ENCODE peak calls at places on chromosomes 16 and 17, in ten cellular contexts. C is GM23248, T is GM23338, D is PC-9, X is OCI-LY7, V is fibroblast of lung, A is DND-41, S is mammary epithelial cell, U is HCT116, H is IMR-90. K is an unnamed sample. For H4K20me1, the result is how much of the 10 kb centered on the place peaks cover.

GRCh38 chr17:19719365-19720209 is 3.2 kb upstream of the SLC47A2 start:
- DNase-seq in C (peak), T (no peak), D (peak), X (no peak), V (no peak), A (no peak), S (peak), U (no peak), H (no peak), K (peak)

GRCh38 chr16:85293899-85294642 is 181.8 kb upstream of the CIBAR2 start:
- DNase-seq in C (no peak), T (no peak), D (no peak), X (no peak), V (peak), A (no peak), S (no peak), U (no peak), H (no peak), K (no peak)

GRCh38 chr17:65366102-65366844 is 195.2 kb downstream of the AXIN2 start:
- DNase-seq in C (no peak), T (no peak), D (no peak), X (no peak), V (no peak), A (no peak), S (no peak), U (no peak), H (no peak), K (no peak)

GRCh38 chr17:77892469-77893143 is 65.9 kb upstream of the TNRC6C start:
- DNase-seq in C (no peak), T (peak), D (no peak), X (no peak), V (no peak), A (peak), S (no peak), U (peak), H (no peak), K (peak)

GRCh38 chr17:82956146-82956725 is 116.4 kb upstream of the ZNF750 start:
- DNase-seq in C (no peak), T (no peak), D (no peak), X (no peak), V (no peak), A (no peak), S (no peak), U (no peak), H (no peak), K (no peak)

GRCh38 chr16:19898924-19899604 is 14.4 kb upstream of the GPRC5B start:
- DNase-seq in C (peak), T (peak), D (peak), X (peak), V (peak), A (peak), S (peak), U (peak), H (peak), K (peak)

GRCh38 chr17:40526668-40527067 is 25.2 kb upstream of the TNS4 start:
- DNase-seq in C (peak), T (no peak), D (peak), X (no peak), V (peak), A (no peak), S (no peak), U (no peak), H (no peak), K (no peak)

GRCh38 chr17:28725660-28726395 is at the start of gene TLCD1:
- DNase-seq in C (peak), T (peak), D (peak), X (peak), V (peak), A (peak), S (peak), U (no peak), H (peak), K (peak)

GRCh38 chr16:20875358-20875656 is 24.9 kb downstream of the DCUN1D3 start:
- DNase-seq in C (no peak), T (no peak), D (no peak), X (peak), V (no peak), A (no peak), S (no peak), U (no peak), H (no peak), K (no peak)

GRCh38 chr17:82281502-82282238 is 8.2 kb upstream of the CSNK1D start:
- DNase-seq in C (peak), T (no peak), D (peak), X (no peak), V (no peak), A (no peak), S (peak), U (peak), H (peak), K (peak)

GRCh38 chr17:38619937-38620550 is 14.3 kb upstream of the SRCIN1 start:
- DNase-seq in C (no peak), T (peak), D (no peak), X (no peak), V (no peak), A (no peak), S (no peak), U (no peak), H (no peak), K (no peak)

GRCh38 chr16:50007744-50008143 is 17.3 kb upstream of the CNEP1R1 start:
- DNase-seq in C (no peak), T (no peak), D (no peak), X (no peak), V (no peak), A (no peak), S (no peak), U (no peak), H (no peak), K (no peak)

GRCh38 chr17:6927290-6927844 is 68.5 kb upstream of the ALOX12 start:
- DNase-seq in C (peak), T (no peak), D (peak), X (no peak), V (peak), A (no peak), S (peak), U (no peak), H (peak), K (peak)

GRCh38 chr16:12171706-12172105 is 195.2 kb downstream of the SNX29 start:
- DNase-seq in C (no peak), T (no peak), D (no peak), X (no peak), V (no peak), A (no peak), S (no peak), U (no peak), H (no peak), K (no peak)

GRCh38 chr16:75074920-75075687 is 41.5 kb downstream of the LDHD start:
- DNase-seq in C (no peak), T (no peak), D (no peak), X (peak), V (no peak), A (peak), S (no peak), U (no peak), H (no peak), K (no peak)

GRCh38 chr16:75527825-75528299 is 8.0 kb downstream of the CHST5 start:
- DNase-seq in C (no peak), T (no peak), D (no peak), X (no peak), V (no peak), A (no peak), S (no peak), U (no peak), H (no peak), K (no peak)

GRCh38 chr16:3951861-3952332 is 71.4 kb upstream of the CREBBP start:
- DNase-seq in C (peak), T (no peak), D (no peak), X (no peak), V (peak), A (no peak), S (no peak), U (no peak), H (peak), K (no peak)

GRCh38 chr16:88667496-88667895 is 4.6 kb upstream of the MVD start:
- DNase-seq in C (no peak), T (no peak), D (no peak), X (no peak), V (no peak), A (no peak), S (no peak), U (no peak), H (no peak), K (no peak)

GRCh38 chr16:30417447-30418349 is 10.3 kb downstream of the ZNF771 start:
- DNase-seq in C (peak), T (peak), D (peak), X (peak), V (peak), A (peak), S (peak), U (peak), H (peak), K (peak)
- H3K4me2 ChIP-seq in C (peak), T (peak), D (peak), X (peak), V (peak), A (peak), S (peak), U (peak), H (peak), K (peak)

GRCh38 chr16:24748242-24748641 is 18.8 kb downstream of the TNRC6A start:
- DNase-seq in C (peak), T (no peak), D (peak), X (no peak), V (peak), A (no peak), S (peak), U (no peak), H (peak), K (peak)
- H4K20me1 ChIP-seq in C (under half), T (half or more), D (half or more), X (under half), V (under half), A (half or more), S (under half), U (under half), H (half or more), K (under half)

GRCh38 chr17:76336756-76337412 is 16.8 kb downstream of the PRPSAP1 start:
- DNase-seq in C (no peak), T (no peak), D (no peak), X (no peak), V (no peak), A (no peak), S (no peak), U (no peak), H (no peak), K (no peak)

GRCh38 chr17:76343106-76343505 is 10.6 kb downstream of the PRPSAP1 start:
- DNase-seq in C (no peak), T (no peak), D (no peak), X (no peak), V (no peak), A (no peak), S (no peak), U (no peak), H (no peak), K (no peak)

GRCh38 chr17:76337413-76337777 is 16.3 kb downstream of the PRPSAP1 start:
- DNase-seq in C (peak), T (no peak), D (no peak), X (no peak), V (peak), A (no peak), S (peak), U (no peak), H (peak), K (no peak)

GRCh38 chr17:76345377-76345945 is 8.3 kb downstream of the PRPSAP1 start:
- DNase-seq in C (peak), T (no peak), D (no peak), X (no peak), V (peak), A (no peak), S (no peak), U (no peak), H (peak), K (no peak)

GRCh38 chr17:76341301-76341700 is 12.4 kb downstream of the PRPSAP1 start:
- DNase-seq in C (no peak), T (no peak), D (no peak), X (no peak), V (no peak), A (no peak), S (no peak), U (no peak), H (no peak), K (no peak)
- H3K27ac ChIP-seq in C (no peak), T (no peak), D (no peak), X (no peak), V (no peak), A (no peak), S (no peak), U (no peak), H (no peak), K (no peak)

DNA sequence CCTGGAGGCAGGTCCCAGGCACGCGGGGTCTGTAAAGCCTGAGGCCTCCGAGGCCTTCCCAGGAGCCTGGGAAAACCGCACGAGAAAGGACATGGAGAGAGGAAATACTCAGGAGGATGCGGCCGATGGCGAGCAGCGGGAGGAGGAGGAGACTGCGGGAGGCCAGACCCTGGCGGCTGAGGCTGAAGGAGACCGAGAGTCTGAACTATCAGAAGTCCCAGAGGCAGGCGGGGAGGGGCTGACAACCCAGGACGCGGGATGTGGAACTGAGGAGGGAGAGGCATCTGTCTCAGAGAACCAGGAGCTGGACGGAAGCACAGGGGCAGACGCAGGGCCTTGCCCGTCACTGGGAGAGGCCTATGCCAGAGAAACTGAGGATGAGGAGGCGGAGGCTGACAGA is 2.4 kb downstream of the APOBR start:
- DNase-seq in C (no peak), T (no peak), D (no peak), X (no peak), V (no peak), A (no peak), S (no peak), U (no peak), H (no peak), K (no peak)
- H3K4me2 ChIP-seq in C (no peak), T (no peak), D (no peak), X (no peak), V (no peak), A (no peak), S (no peak), U (no peak), H (no peak), K (no peak)

GRCh38 chr16:81569361-81570034 is 124.9 kb downstream of the CMIP start:
- DNase-seq in C (no peak), T (no peak), D (peak), X (no peak), V (no peak), A (no peak), S (no peak), U (no peak), H (no peak), K (no peak)
- H4K20me1 ChIP-seq in C (under half), T (under half), D (under half), X (under half), V (under half), A (half or more), S (under half), U (under half), H (half or more), K (under half)

GRCh38 chr17:50026046-50026675 is 29.7 kb upstream of the ITGA3 start:
- DNase-seq in C (no peak), T (no peak), D (no peak), X (no peak), V (no peak), A (no peak), S (no peak), U (no peak), H (no peak), K (no peak)
- H3K27ac ChIP-seq in C (no peak), T (no peak), D (peak), X (no peak), V (no peak), A (no peak), S (peak), U (peak), H (no peak), K (peak)

GRCh38 chr17:20925091-20925490 is 117.7 kb downstream of the USP22 start:
- DNase-seq in C (peak), T (no peak), D (no peak), X (no peak), V (peak), A (no peak), S (peak), U (no peak), H (peak), K (peak)

GRCh38 chr17:20919990-20920812 is 122.6 kb downstream of the USP22 start:
- DNase-seq in C (no peak), T (no peak), D (no peak), X (no peak), V (no peak), A (no peak), S (no peak), U (no peak), H (no peak), K (no peak)

GRCh38 chr17:20922128-20922670 is 120.6 kb downstream of the USP22 start:
- DNase-seq in C (peak), T (no peak), D (no peak), X (no peak), V (peak), A (no peak), S (peak), U (no peak), H (peak), K (peak)

GRCh38 chr17:20924306-20924705 is 118.5 kb downstream of the USP22 start:
- DNase-seq in C (no peak), T (no peak), D (no peak), X (no peak), V (no peak), A (no peak), S (no peak), U (no peak), H (no peak), K (no peak)

GRCh38 chr17:20920813-20921199 is 122.0 kb downstream of the USP22 start:
- DNase-seq in C (peak), T (peak), D (no peak), X (no peak), V (peak), A (no peak), S (no peak), U (no peak), H (peak), K (no peak)
- H3K4me2 ChIP-seq in C (peak), T (no peak), D (no peak), X (no peak), V (peak), A (no peak), S (no peak), U (no peak), H (peak), K (no peak)

DNA sequence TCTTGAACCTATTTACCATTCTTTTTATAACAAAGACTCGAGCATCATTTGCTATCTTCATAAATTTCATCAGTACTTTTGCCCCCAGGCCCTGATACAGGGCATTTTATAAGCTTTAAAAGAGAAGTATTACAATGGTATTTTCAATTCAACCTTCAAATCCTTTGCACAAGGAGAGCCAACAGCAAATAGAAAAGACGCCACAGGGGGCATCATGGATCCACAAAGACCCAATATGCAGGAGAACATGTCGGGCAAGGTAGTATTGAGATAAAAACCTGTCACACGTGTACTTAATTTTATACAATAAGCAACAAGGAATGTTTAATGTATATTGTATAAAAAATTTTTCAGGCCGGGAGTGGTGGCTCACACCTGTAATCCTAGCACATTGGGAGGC is 10.2 kb downstream of the MAP3K14 start:
- DNase-seq in C (no peak), T (peak), D (no peak), X (no peak), V (no peak), A (no peak), S (no peak), U (no peak), H (no peak), K (no peak)
- H4K20me1 ChIP-seq in C (under half), T (under half), D (under half), X (under half), V (under half), A (under half), S (under half), U (under half), H (half or more), K (under half)

K was measured in PC-3.